ENCODE peak calls at places on chromosomes 4 and X, in five cellular contexts. Q is naive thymus-derived CD4-positive, alpha-beta T cell; M is pons; A is M059J; L is NCI-H1105. V is an unnamed sample.

GRCh38 chr4:56990109-56990508 is 11.4 kb downstream of the POLR2B start:
- DNase-seq in Q (no peak), L (no peak), A (peak; percentile 19), M (no peak), V (no peak)

GRCh38 chr4:169791527-169792156 is 33.9 kb upstream of the HPF1 start:
- DNase-seq in M (peak; percentile 87), Q (no peak), L (peak; percentile 65), A (peak; percentile 63), V (peak; percentile 50)

GRCh38 chr4:20251796-20252655 is at the start of gene SLIT2:
- DNase-seq in Q (no peak), A (peak; percentile 75), L (peak; percentile 49), M (peak; percentile 37), V (peak; percentile 99)

GRCh38 chr4:3851211-3851610 is 85.0 kb downstream of the ADRA2C start:
- DNase-seq in A (peak; percentile 78), Q (no peak), M (no peak), L (no peak), V (no peak)

GRCh38 chr4:55125763-55126541 is 557 bp upstream of the KDR start:
- DNase-seq in Q (no peak), M (no peak), A (peak; percentile 8), L (no peak), V (no peak)

GRCh38 chr4:182206916-182207315 is 36.3 kb upstream of the TENM3 start:
- DNase-seq in Q (no peak), L (no peak), A (no peak), M (no peak), V (peak; percentile 31)

GRCh38 chrX:102832661-102833060 is 104.4 kb upstream of the RAB40AL start:
- DNase-seq in Q (no peak), L (no peak), M (peak; percentile 19), A (peak; percentile 93), V (no peak)

GRCh38 chr4:19987746-19988145 is 264.0 kb upstream of the SLIT2 start:
- DNase-seq in Q (no peak), A (peak; percentile 72), L (no peak), M (no peak), V (no peak)

GRCh38 chr4:185755451-185755850 is 56.5 kb downstream of the SORBS2 start:
- DNase-seq in M (no peak), A (peak; percentile 17), Q (no peak), L (no peak), V (peak; percentile 67)

GRCh38 chr4:139368990-139369389 is 66.7 kb upstream of the NDUFC1 start:
- DNase-seq in Q (no peak), M (no peak), A (no peak), L (no peak), V (no peak)

GRCh38 chr4:185779520-185779919 is 32.5 kb downstream of the SORBS2 start:
- DNase-seq in L (no peak), Q (no peak), A (no peak), M (no peak), V (peak; percentile 85)

GRCh38 chrX:111123606-111124179 is 27.7 kb downstream of the PAK3 start:
- DNase-seq in Q (no peak), A (peak; percentile 3), L (no peak), M (no peak), V (no peak)

GRCh38 chrX:108036298-108036973 is 8.4 kb upstream of the VSIG1 start:
- DNase-seq in Q (no peak), L (no peak), A (peak; percentile 65), M (no peak), V (peak; percentile 56)

GRCh38 chr4:158771776-158772175 is 3.0 kb downstream of the FNIP2 start:
- DNase-seq in L (no peak), A (no peak), M (peak; percentile 44), Q (no peak), V (no peak)

GRCh38 chr4:111678466-111678865 is 466.8 kb upstream of the FAM241A start:
- DNase-seq in L (no peak), A (peak; percentile 91), Q (no peak), M (no peak), V (peak; percentile 42)

GRCh38 chrX:134737061-134737460 is 78.8 kb upstream of the PLAC1 start:
- DNase-seq in L (no peak), M (no peak), A (no peak), Q (no peak), V (no peak)

GRCh38 chrX:53481816-53482485 is 47.8 kb upstream of the HSD17B10 start:
- DNase-seq in Q (peak; percentile 57), M (peak; percentile 64), A (peak; percentile 70), L (peak; percentile 43), V (peak; percentile 25)

GRCh38 chr4:73653695-73654106 is 33.5 kb upstream of the RASSF6 start:
- DNase-seq in M (peak; percentile 75), A (peak; percentile 36), Q (peak; percentile 32), L (peak; percentile 47), V (no peak)

GRCh38 chr4:36854554-36854953 is 390.0 kb upstream of the NWD2 start:
- DNase-seq in L (no peak), A (no peak), Q (no peak), M (no peak), V (no peak)

GRCh38 chr4:182695842-182696241 is 221.3 kb downstream of the DCTD start:
- DNase-seq in M (no peak), L (no peak), A (no peak), Q (no peak), V (no peak)

GRCh38 chrX:104310084-104310483 is 55.4 kb upstream of the ESX1 start:
- DNase-seq in A (peak; percentile 42), L (no peak), M (peak; percentile 15), Q (no peak), V (no peak)

GRCh38 chr4:152094851-152095700 is 334.3 kb upstream of the GATB start:
- DNase-seq in A (peak; percentile 57), M (no peak), L (no peak), Q (no peak), V (no peak)

GRCh38 chrX:140439455-140439854 is 65.4 kb downstream of the SOX3 start:
- DNase-seq in A (no peak), L (no peak), M (no peak), Q (no peak), V (no peak)

GRCh38 chr4:41200486-41201017 is 13.8 kb downstream of the APBB2 start:
- DNase-seq in L (no peak), A (no peak), M (no peak), Q (no peak), V (no peak)

GRCh38 chr4:42488554-42488953 is 91.3 kb downstream of the SHISA3 start:
- DNase-seq in M (no peak), L (no peak), A (no peak), Q (no peak), V (no peak)

GRCh38 chr4:86935499-86935832 is 655 bp downstream of the AFF1 start:
- DNase-seq in A (no peak), M (no peak), L (no peak), Q (peak; percentile 48), V (no peak)

GRCh38 chrX:39619182-39620009 is 478.4 kb downstream of the BCOR start:
- DNase-seq in Q (no peak), A (peak; percentile 80), L (no peak), M (no peak), V (no peak)

GRCh38 chr4:138562544-138562961 is 320.4 kb upstream of the SLC7A11 start:
- DNase-seq in Q (no peak), L (no peak), A (peak; percentile 40), M (no peak), V (no peak)